ENCODE peak calls at places on chromosomes 2 and 18, in six cellular contexts. One of them, this sample, is unnamed.

GRCh38 chr2:109356251-109357035 is 227.4 kb downstream of the SH3RF3 start:
- DNase-seq in heart right ventricle: no peak
- DNase-seq in uterus: no peak
- DNase-seq in lower lobe of right lung: no peak
- DNase-seq in Panc1: no peak
- DNase-seq in body of pancreas: no peak
- DNase-seq in this sample: no peak

GRCh38 chr18:35526476-35527120 is 28.8 kb upstream of the INO80C start:
- DNase-seq in heart right ventricle: no peak
- DNase-seq in uterus: peak; percentile 56
- DNase-seq in lower lobe of right lung: peak; percentile 59
- DNase-seq in Panc1: no peak
- DNase-seq in body of pancreas: peak; percentile 47
- DNase-seq in this sample: no peak

GRCh38 chr2:130836501-130837174 is at the start of gene ARHGEF4:
- DNase-seq in heart right ventricle: no peak
- DNase-seq in uterus: no peak
- DNase-seq in lower lobe of right lung: peak; percentile 66
- DNase-seq in Panc1: no peak
- DNase-seq in body of pancreas: peak; percentile 84
- DNase-seq in this sample: no peak

GRCh38 chr2:83364264-83364663 is 1094.8 kb downstream of the SUCLG1 start:
- DNase-seq in heart right ventricle: no peak
- DNase-seq in uterus: no peak
- DNase-seq in lower lobe of right lung: no peak
- DNase-seq in Panc1: no peak
- DNase-seq in body of pancreas: no peak
- DNase-seq in this sample: no peak

GRCh38 chr2:112794131-112794733 is 9.9 kb upstream of the IL1A start:
- DNase-seq in heart right ventricle: no peak
- DNase-seq in uterus: no peak
- DNase-seq in lower lobe of right lung: peak; percentile 74
- DNase-seq in Panc1: no peak
- DNase-seq in body of pancreas: peak; percentile 80
- DNase-seq in this sample: peak; percentile 17

GRCh38 chr2:16103614-16104344 is 163.4 kb downstream of the MYCN start:
- DNase-seq in heart right ventricle: no peak
- DNase-seq in uterus: no peak
- DNase-seq in lower lobe of right lung: no peak
- DNase-seq in Panc1: no peak
- DNase-seq in body of pancreas: no peak
- DNase-seq in this sample: no peak

GRCh38 chr2:233202531-233202944 is 48.9 kb upstream of the ATG16L1 start:
- DNase-seq in heart right ventricle: no peak
- DNase-seq in uterus: no peak
- DNase-seq in lower lobe of right lung: no peak
- DNase-seq in Panc1: no peak
- DNase-seq in body of pancreas: peak; percentile 16
- DNase-seq in this sample: no peak

GRCh38 chr18:47908523-47909039 is 21.9 kb downstream of the SMAD2 start:
- DNase-seq in heart right ventricle: no peak
- DNase-seq in uterus: no peak
- DNase-seq in lower lobe of right lung: no peak
- DNase-seq in Panc1: no peak
- DNase-seq in body of pancreas: no peak
- DNase-seq in this sample: no peak

GRCh38 chr2:64491426-64491825 is 32.7 kb upstream of the AFTPH start:
- DNase-seq in heart right ventricle: no peak
- DNase-seq in uterus: no peak
- DNase-seq in lower lobe of right lung: no peak
- DNase-seq in Panc1: no peak
- DNase-seq in body of pancreas: no peak
- DNase-seq in this sample: no peak

GRCh38 chr2:136171223-136171622 is 53.3 kb upstream of the CXCR4 start:
- DNase-seq in heart right ventricle: no peak
- DNase-seq in uterus: no peak
- DNase-seq in lower lobe of right lung: no peak
- DNase-seq in Panc1: no peak
- DNase-seq in body of pancreas: no peak
- DNase-seq in this sample: no peak

GRCh38 chr18:44851806-44852205 is 171.1 kb downstream of the SETBP1 start:
- DNase-seq in heart right ventricle: no peak
- DNase-seq in uterus: no peak
- DNase-seq in lower lobe of right lung: no peak
- DNase-seq in Panc1: no peak
- DNase-seq in body of pancreas: no peak
- DNase-seq in this sample: no peak

GRCh38 chr18:69659142-69659651 is 258.5 kb downstream of the DOK6 start:
- DNase-seq in heart right ventricle: no peak
- DNase-seq in uterus: no peak
- DNase-seq in lower lobe of right lung: no peak
- DNase-seq in Panc1: no peak
- DNase-seq in body of pancreas: no peak
- DNase-seq in this sample: no peak

GRCh38 chr2:168116448-168116847 is 130.9 kb downstream of the STK39 start:
- DNase-seq in heart right ventricle: no peak
- DNase-seq in uterus: no peak
- DNase-seq in lower lobe of right lung: no peak
- DNase-seq in Panc1: no peak
- DNase-seq in body of pancreas: no peak
- DNase-seq in this sample: no peak

DNA sequence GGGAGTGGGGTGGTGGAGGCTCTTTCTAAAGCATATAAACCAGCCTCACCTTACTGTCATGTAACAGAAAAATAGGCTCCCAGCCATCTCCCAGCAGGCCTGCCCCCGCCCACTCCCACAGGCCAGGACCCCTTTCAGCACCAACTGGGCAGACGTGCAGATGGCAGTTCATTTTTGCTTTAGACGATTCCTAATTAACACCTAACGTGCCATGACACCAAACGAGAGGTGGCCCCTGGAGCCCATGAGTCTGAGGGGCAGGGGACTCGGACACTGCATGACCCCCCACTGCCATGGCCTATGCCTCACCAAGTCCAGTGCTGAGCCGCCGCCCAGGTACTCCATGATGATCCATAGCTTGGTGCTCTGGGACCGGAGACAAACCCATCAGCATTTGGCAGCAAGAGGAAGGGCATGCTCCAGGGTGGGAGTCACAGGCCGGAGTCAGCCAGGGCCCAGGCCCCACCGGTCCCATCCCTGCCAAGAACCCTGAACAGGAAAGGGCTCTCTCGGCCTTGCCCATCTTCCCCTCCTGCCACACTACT is 7.9 kb downstream of the STK25 start:
- DNase-seq in heart right ventricle: no peak
- DNase-seq in uterus: no peak
- DNase-seq in lower lobe of right lung: peak; percentile 39
- DNase-seq in Panc1: no peak
- DNase-seq in body of pancreas: no peak
- DNase-seq in this sample: no peak
- H3K36me3 ChIP-seq in heart right ventricle: peaks cover 62% of the 10 kb centered on the region
- H3K36me3 ChIP-seq in uterus: no peaks in the 10 kb centered on the region
- H3K36me3 ChIP-seq in lower lobe of right lung: peaks cover 57% of the 10 kb centered on the region
- H3K36me3 ChIP-seq in Panc1: no peaks in the 10 kb centered on the region
- H3K36me3 ChIP-seq in body of pancreas: peaks cover 7% of the 10 kb centered on the region
- H3K36me3 ChIP-seq in this sample: peaks cover 52% of the 10 kb centered on the region

GRCh38 chr2:24075915-24076848 is at the start of gene SF3B6:
- DNase-seq in heart right ventricle: peak; percentile 96
- DNase-seq in uterus: peak; percentile 98
- DNase-seq in lower lobe of right lung: peak; percentile 100
- DNase-seq in Panc1: peak; percentile 99
- DNase-seq in body of pancreas: peak; percentile 100
- DNase-seq in this sample: peak; percentile 97
- TF ChIP-seq CTCF in heart right ventricle: no peak
- TF ChIP-seq CTCF in uterus: no peak
- TF ChIP-seq CTCF in lower lobe of right lung: no peak
- TF ChIP-seq CTCF in Panc1: no peak
- TF ChIP-seq CTCF in body of pancreas: peak; percentile 7
- TF ChIP-seq CTCF in this sample: peak; percentile 7

GRCh38 chr2:198316852-198317395 is 512.5 kb downstream of the PLCL1 start:
- DNase-seq in heart right ventricle: no peak
- DNase-seq in uterus: no peak
- DNase-seq in lower lobe of right lung: no peak
- DNase-seq in Panc1: no peak
- DNase-seq in body of pancreas: no peak
- DNase-seq in this sample: no peak
- H3K27ac ChIP-seq in heart right ventricle: no peak overlapping the region
- H3K27ac ChIP-seq in uterus: no peak overlapping the region
- H3K27ac ChIP-seq in lower lobe of right lung: no peak overlapping the region
- H3K27ac ChIP-seq in Panc1: no peak overlapping the region
- H3K27ac ChIP-seq in body of pancreas: no peak overlapping the region
- H3K27ac ChIP-seq in this sample: no peak overlapping the region

DNA sequence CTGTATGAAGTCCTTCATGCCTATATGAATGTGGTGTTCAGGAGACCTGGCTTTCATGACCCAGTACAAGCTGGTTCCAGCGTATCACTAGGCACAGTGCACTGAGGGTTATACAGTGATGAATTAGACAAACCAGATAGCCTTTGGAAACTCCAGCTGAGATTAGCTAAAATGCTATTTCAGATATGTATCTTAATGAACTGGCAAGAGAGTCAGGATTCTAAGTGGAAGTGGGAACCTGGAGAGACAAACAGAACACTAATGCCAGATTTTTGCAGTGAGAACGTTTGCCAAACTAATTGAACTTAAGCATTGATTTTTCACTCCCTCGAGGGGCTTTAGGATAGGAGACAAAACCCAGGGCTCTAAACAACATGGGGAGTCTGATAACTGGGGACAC is 66.1 kb upstream of the EMILIN2 start:
- DNase-seq in heart right ventricle: no peak
- DNase-seq in uterus: no peak
- DNase-seq in lower lobe of right lung: no peak
- DNase-seq in Panc1: no peak
- DNase-seq in body of pancreas: no peak
- DNase-seq in this sample: no peak
- H3K36me3 ChIP-seq in heart right ventricle: peaks cover 100% of the 10 kb centered on the region
- H3K36me3 ChIP-seq in uterus: no peaks in the 10 kb centered on the region
- H3K36me3 ChIP-seq in lower lobe of right lung: peaks cover 87% of the 10 kb centered on the region
- H3K36me3 ChIP-seq in Panc1: peaks cover 12% of the 10 kb centered on the region
- H3K36me3 ChIP-seq in body of pancreas: peaks cover 38% of the 10 kb centered on the region
- H3K36me3 ChIP-seq in this sample: peaks cover 80% of the 10 kb centered on the region

GRCh38 chr18:59140287-59140885 is 702 bp downstream of the SEC11C start:
- DNase-seq in heart right ventricle: no peak
- DNase-seq in uterus: no peak
- DNase-seq in lower lobe of right lung: no peak
- DNase-seq in Panc1: no peak
- DNase-seq in body of pancreas: peak; percentile 20
- DNase-seq in this sample: no peak
- TF ChIP-seq CTCF in heart right ventricle: no peak
- TF ChIP-seq CTCF in uterus: no peak
- TF ChIP-seq CTCF in lower lobe of right lung: no peak
- TF ChIP-seq CTCF in Panc1: no peak
- TF ChIP-seq CTCF in body of pancreas: no peak
- TF ChIP-seq CTCF in this sample: no peak

GRCh38 chr18:63321291-63321690 is 1.7 kb upstream of the BCL2 start:
- DNase-seq in heart right ventricle: no peak
- DNase-seq in uterus: no peak
- DNase-seq in lower lobe of right lung: no peak
- DNase-seq in Panc1: no peak
- DNase-seq in body of pancreas: no peak
- DNase-seq in this sample: no peak

GRCh38 chr18:63320690-63321265 is 1.2 kb upstream of the BCL2 start:
- DNase-seq in heart right ventricle: peak; percentile 34
- DNase-seq in uterus: peak; percentile 64
- DNase-seq in lower lobe of right lung: peak; percentile 60
- DNase-seq in Panc1: no peak
- DNase-seq in body of pancreas: peak; percentile 47
- DNase-seq in this sample: peak; percentile 32

GRCh38 chr18:63322908-63323634 is 3.5 kb upstream of the BCL2 start:
- DNase-seq in heart right ventricle: no peak
- DNase-seq in uterus: peak; percentile 73
- DNase-seq in lower lobe of right lung: no peak
- DNase-seq in Panc1: peak; percentile 32
- DNase-seq in body of pancreas: peak; percentile 70
- DNase-seq in this sample: no peak

GRCh38 chr18:63320041-63320689 is 596 bp upstream of the BCL2 start:
- DNase-seq in heart right ventricle: peak; percentile 80
- DNase-seq in uterus: peak; percentile 87
- DNase-seq in lower lobe of right lung: peak; percentile 85
- DNase-seq in Panc1: no peak
- DNase-seq in body of pancreas: peak; percentile 91
- DNase-seq in this sample: peak; percentile 85

GRCh38 chr18:63322246-63322645 is 2.7 kb upstream of the BCL2 start:
- DNase-seq in heart right ventricle: no peak
- DNase-seq in uterus: no peak
- DNase-seq in lower lobe of right lung: no peak
- DNase-seq in Panc1: no peak
- DNase-seq in body of pancreas: no peak
- DNase-seq in this sample: no peak
- H3K27ac ChIP-seq in heart right ventricle: no peak overlapping the region
- H3K27ac ChIP-seq in uterus: peak overlapping the region; percentile 98
- H3K27ac ChIP-seq in lower lobe of right lung: no peak overlapping the region
- H3K27ac ChIP-seq in Panc1: no peak overlapping the region
- H3K27ac ChIP-seq in body of pancreas: peak overlapping the region; percentile 57
- H3K27ac ChIP-seq in this sample: peak overlapping the region; percentile 49

DNA sequence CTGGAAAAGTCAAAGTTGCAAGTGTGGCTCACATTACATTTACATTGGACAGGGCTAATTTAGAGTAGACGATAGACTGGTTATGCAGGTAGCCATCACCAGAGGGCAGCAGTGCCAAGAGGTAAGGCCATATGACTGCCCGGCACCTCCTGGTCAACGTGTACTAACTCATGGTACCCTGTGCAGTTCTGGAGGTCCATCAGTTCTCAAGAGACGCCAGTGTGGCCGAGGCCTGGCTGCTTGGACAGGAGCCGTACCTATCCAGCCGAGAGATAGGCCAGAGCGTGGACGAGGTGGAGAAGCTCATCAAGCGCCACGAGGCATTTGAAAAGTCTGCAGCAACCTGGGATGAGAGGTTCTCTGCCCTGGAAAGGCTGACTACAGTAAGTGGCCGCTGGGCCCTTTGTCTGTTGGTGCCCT is 65.8 kb upstream of the EML6 start:
- DNase-seq in heart right ventricle: no peak
- DNase-seq in uterus: peak; percentile 67
- DNase-seq in lower lobe of right lung: peak; percentile 63
- DNase-seq in Panc1: peak; percentile 8
- DNase-seq in body of pancreas: peak; percentile 75
- DNase-seq in this sample: peak; percentile 59
- H3K36me3 ChIP-seq in heart right ventricle: peaks cover 100% of the 10 kb centered on the region
- H3K36me3 ChIP-seq in uterus: no peaks in the 10 kb centered on the region
- H3K36me3 ChIP-seq in lower lobe of right lung: peaks cover 100% of the 10 kb centered on the region
- H3K36me3 ChIP-seq in Panc1: peaks cover 49% of the 10 kb centered on the region
- H3K36me3 ChIP-seq in body of pancreas: peaks cover 35% of the 10 kb centered on the region
- H3K36me3 ChIP-seq in this sample: peaks cover 100% of the 10 kb centered on the region

This sample was measured in left ventricle myocardium inferior.